ENCODE peak calls at places on chromosome 1, in seven cellular contexts. A is AG10803, Q is retinal pigment epithelial cell, M is lower lobe of right lung, B is ovary, L is GM06990, H is Peyer's patch. U is an unnamed sample.

GRCh38 chr1:35340519-35340918 is 72.0 kb downstream of the ZMYM4 start:
- DNase-seq in L (no peak), Q (no peak), B (no peak), H (no peak), A (no peak), M (no peak), U (no peak)

GRCh38 chr1:176919386-176920378 is 244.8 kb downstream of the ASTN1 start:
- DNase-seq in A (no peak), L (no peak), B (no peak), H (no peak), Q (peak), M (no peak), U (peak)

GRCh38 chr1:189921613-189922012 is 556.1 kb downstream of the BRINP3 start:
- DNase-seq in Q (no peak), A (no peak), M (no peak), L (no peak), H (no peak), B (no peak), U (no peak)

GRCh38 chr1:108803548-108803947 is 53.3 kb downstream of the AKNAD1 start:
- DNase-seq in A (no peak), B (no peak), L (no peak), H (no peak), Q (no peak), M (no peak), U (no peak)

GRCh38 chr1:65289449-65289848 is 19.9 kb upstream of the DNAJC6 start:
- DNase-seq in L (peak), H (no peak), A (no peak), B (no peak), Q (no peak), M (no peak), U (no peak)

GRCh38 chr1:35451125-35451528 is 106.1 kb downstream of the KIAA0319L start:
- DNase-seq in M (peak), B (peak), L (no peak), H (peak), A (peak), Q (peak), U (peak)

GRCh38 chr1:165787741-165788140 is 19.1 kb upstream of the TMCO1 start:
- DNase-seq in M (no peak), L (no peak), Q (no peak), H (no peak), A (no peak), B (no peak), U (no peak)

GRCh38 chr1:201171063-201172036 is 17.1 kb upstream of the TMEM9 start:
- DNase-seq in B (peak), H (peak), Q (peak), M (peak), L (peak), A (peak), U (peak)

GRCh38 chr1:202213361-202214088 is 19.9 kb downstream of the LGR6 start:
- DNase-seq in Q (no peak), A (no peak), H (no peak), B (no peak), L (no peak), M (no peak), U (peak)

GRCh38 chr1:110482662-110483307 is 31.8 kb downstream of the PROK1 start:
- DNase-seq in A (no peak), B (no peak), H (no peak), Q (no peak), M (peak), L (no peak), U (no peak)

GRCh38 chr1:203650012-203650836 is 23.6 kb downstream of the ATP2B4 start:
- DNase-seq in Q (no peak), A (no peak), M (peak), B (peak), H (peak), L (peak), U (peak)

GRCh38 chr1:19738106-19738505 is 61.6 kb downstream of the TMCO4 start:
- DNase-seq in A (no peak), H (no peak), Q (no peak), L (no peak), M (no peak), B (no peak), U (no peak)

GRCh38 chr1:167463856-167464565 is 54.3 kb downstream of the CD247 start:
- DNase-seq in L (no peak), A (no peak), Q (no peak), H (no peak), B (no peak), M (no peak), U (no peak)

GRCh38 chr1:184910596-184910995 is 63.7 kb downstream of the NIBAN1 start:
- DNase-seq in Q (peak), L (no peak), M (no peak), B (no peak), A (peak), H (no peak), U (peak)

GRCh38 chr1:205670143-205670431 is 10.2 kb downstream of the SLC45A3 start:
- DNase-seq in Q (no peak), H (no peak), A (no peak), B (no peak), M (no peak), L (no peak), U (no peak)

GRCh38 chr1:12810691-12811408 is 19.7 kb downstream of the PRAMEF1 start:
- DNase-seq in M (no peak), A (peak), H (no peak), L (no peak), Q (no peak), B (no peak), U (no peak)

GRCh38 chr1:23651069-23651808 is 40.4 kb upstream of the RPL11 start:
- DNase-seq in M (no peak), H (no peak), L (no peak), A (peak), B (no peak), Q (no peak), U (peak)

GRCh38 chr1:94142022-94142421 is 21.1 kb upstream of the ABCA4 start:
- DNase-seq in L (no peak), H (no peak), B (no peak), M (no peak), A (peak), Q (no peak), U (peak)

GRCh38 chr1:229891227-229891626 is 175.8 kb upstream of the GALNT2 start:
- DNase-seq in H (no peak), L (no peak), B (no peak), M (no peak), Q (no peak), A (no peak), U (no peak)

GRCh38 chr1:80171101-80171500 is 1164.6 kb upstream of the ADGRL4 start:
- DNase-seq in H (no peak), B (no peak), Q (peak), L (no peak), A (no peak), M (no peak), U (peak)

GRCh38 chr1:207304710-207305151 is 16.7 kb upstream of the CD55 start:
- DNase-seq in A (no peak), L (no peak), Q (peak), H (no peak), B (no peak), M (no peak), U (peak)

GRCh38 chr1:219039755-219040154 is 133.9 kb upstream of the LYPLAL1 start:
- DNase-seq in Q (no peak), B (no peak), L (no peak), H (no peak), M (no peak), A (no peak), U (no peak)

GRCh38 chr1:219040291-219040690 is 133.4 kb upstream of the LYPLAL1 start:
- DNase-seq in B (no peak), H (no peak), A (no peak), Q (no peak), L (no peak), M (no peak), U (no peak)

GRCh38 chr1:219039018-219039740 is 134.5 kb upstream of the LYPLAL1 start:
- DNase-seq in A (no peak), B (no peak), Q (no peak), L (no peak), M (no peak), H (no peak), U (no peak)

GRCh38 chr1:219041141-219041540 is 132.5 kb upstream of the LYPLAL1 start:
- DNase-seq in A (peak), M (no peak), L (no peak), Q (peak), H (no peak), B (no peak), U (peak)

GRCh38 chr1:219038398-219038797 is 135.3 kb upstream of the LYPLAL1 start:
- DNase-seq in B (no peak), A (no peak), M (no peak), H (no peak), L (no peak), Q (no peak), U (no peak)
- H3K4me3 ChIP-seq in B (no peak), A (no peak), M (no peak), H (no peak), L (no peak), Q (no peak), U (no peak)

GRCh38 chr1:172090511-172090817 is 249.2 kb downstream of the DNM3 start:
- DNase-seq in Q (no peak), H (no peak), L (no peak), B (no peak), A (no peak), M (no peak), U (no peak)
- TF ChIP-seq CTCF in Q (no peak), H (no peak), L (no peak), B (no peak), A (no peak), M (no peak), U (no peak)

GRCh38 chr1:9593492-9594465 is 5.1 kb downstream of the TMEM201 start:
- DNase-seq in A (peak), Q (peak), L (peak), M (peak), B (no peak), H (peak), U (peak)
- H3K4me3 ChIP-seq in A (no peak), Q (peak), L (no peak), M (no peak), B (no peak), H (no peak), U (no peak)

GRCh38 chr1:151458936-151459330 is 361 bp downstream of the POGZ start:
- DNase-seq in L (peak), M (peak), H (peak), A (peak), Q (no peak), B (peak), U (peak)

GRCh38 chr1:151455231-151455630 is 4.1 kb downstream of the POGZ start:
- DNase-seq in H (no peak), Q (no peak), A (peak), B (no peak), M (no peak), L (no peak), U (no peak)

GRCh38 chr1:151459331-151460046 is at the start of gene POGZ:
- DNase-seq in Q (peak), L (peak), H (peak), M (peak), B (peak), A (peak), U (peak)

GRCh38 chr1:151455966-151456365 is 3.3 kb downstream of the POGZ start:
- DNase-seq in B (no peak), M (no peak), L (no peak), Q (no peak), H (no peak), A (peak), U (no peak)

GRCh38 chr1:151457911-151458882 is 1.1 kb downstream of the POGZ start:
- DNase-seq in B (peak), A (peak), M (peak), H (peak), Q (no peak), L (peak), U (peak)
- TF ChIP-seq CTCF in B (no peak), A (no peak), M (no peak), H (no peak), Q (no peak), L (no peak), U (no peak)

GRCh38 chr1:89022167-89022959 is at the start of gene GBP3:
- DNase-seq in M (no peak), L (no peak), H (peak), A (peak), B (no peak), Q (no peak), U (peak)
- H3K4me3 ChIP-seq in M (peak), L (peak), H (peak), A (peak), B (peak), Q (peak), U (peak)

DNA sequence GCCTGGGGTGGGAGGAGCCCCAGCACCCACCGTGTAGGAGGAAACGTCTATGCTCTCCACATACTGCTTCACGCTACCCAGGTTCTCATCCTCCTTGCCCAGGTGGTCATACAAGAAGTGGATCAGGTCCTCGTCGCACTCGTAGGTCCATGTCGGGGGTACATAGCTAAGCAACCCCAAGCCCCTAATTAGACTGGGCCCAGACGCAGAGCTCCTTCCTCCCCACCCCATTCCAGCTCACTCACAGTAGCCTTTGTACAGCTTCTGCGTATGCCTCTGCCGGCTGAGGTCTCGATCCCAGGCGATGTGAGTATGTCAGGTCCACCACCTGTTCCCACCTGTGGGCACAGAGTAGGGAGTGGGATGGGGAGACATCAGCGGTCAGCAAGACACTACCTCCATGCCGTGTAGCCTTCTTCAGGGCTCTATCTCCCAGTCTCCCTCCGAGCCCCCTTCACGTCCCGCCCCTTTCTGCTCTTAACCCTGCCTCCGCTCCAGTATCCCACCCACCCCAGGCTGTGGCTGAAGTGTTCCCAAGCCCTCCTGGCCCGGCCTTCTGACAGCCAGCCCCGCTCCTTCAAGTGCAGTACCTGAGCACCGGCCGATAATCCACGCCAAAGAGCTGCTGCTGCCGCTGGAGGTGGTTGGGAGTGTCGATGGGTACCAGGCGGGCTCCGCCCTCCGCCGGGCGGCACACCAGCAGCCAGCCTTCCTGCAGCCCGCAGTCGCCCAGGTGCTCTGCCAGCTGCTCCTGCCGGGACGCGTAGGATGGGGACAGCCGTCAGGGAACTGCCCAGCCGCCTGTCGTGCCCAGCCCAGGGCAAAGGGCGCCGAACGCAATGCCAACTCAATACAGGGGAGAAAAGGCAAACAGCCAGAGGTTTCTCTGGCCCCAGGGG is 919 bp downstream of the HECTD3 start:
- DNase-seq in L (peak), B (peak), Q (no peak), A (no peak), M (peak), H (no peak), U (peak)
- TF ChIP-seq CTCF in L (no peak), B (no peak), Q (peak), A (no peak), M (no peak), H (no peak), U (no peak)

DNA sequence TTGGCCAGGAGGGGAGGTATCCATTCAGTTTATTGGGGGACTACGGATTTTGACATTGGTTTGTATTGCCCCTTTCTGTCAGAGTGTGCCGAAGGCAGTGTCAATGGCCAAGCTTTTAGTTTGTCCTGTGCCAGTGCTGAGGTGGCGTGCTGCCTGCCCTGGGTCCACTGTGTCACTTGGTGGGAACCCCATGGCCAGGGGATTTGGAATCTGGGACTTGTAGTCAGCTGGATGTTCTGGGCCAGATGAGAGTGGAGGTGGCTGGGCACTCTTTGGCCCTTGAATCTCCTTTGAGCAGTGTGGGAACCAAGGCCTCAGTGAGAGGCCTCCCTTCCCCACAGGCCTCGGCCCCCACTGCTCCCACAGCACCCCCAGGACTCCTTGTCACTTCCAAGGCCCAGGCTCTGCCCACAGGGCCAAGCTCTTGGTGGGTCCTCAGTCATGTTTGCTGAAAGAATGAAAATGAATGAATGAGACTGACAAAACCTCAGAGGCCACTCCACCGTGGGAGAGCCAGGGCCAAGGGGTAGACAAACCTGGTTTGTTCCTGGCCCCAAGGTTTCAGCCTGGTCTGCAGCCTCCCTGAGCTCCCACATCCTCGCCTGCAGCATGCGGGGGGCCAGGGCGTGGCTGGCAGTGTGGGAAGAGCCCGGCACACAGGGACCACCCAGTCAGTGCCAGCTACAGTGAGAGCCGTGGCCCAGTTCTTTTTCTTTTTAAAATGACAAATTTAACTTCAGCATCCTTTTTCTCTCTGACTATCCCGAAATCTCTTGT is 412.2 kb downstream of the MATN1 start:
- DNase-seq in B (no peak), L (no peak), H (no peak), A (no peak), Q (no peak), M (no peak), U (no peak)
- H3K4me3 ChIP-seq in B (no peak), L (no peak), H (no peak), A (no peak), Q (no peak), M (no peak), U (no peak)

GRCh38 chr1:77313491-77313890 is 31.7 kb downstream of the AK5 start:
- DNase-seq in B (no peak), L (no peak), Q (no peak), M (no peak), H (no peak), A (no peak), U (peak)
- TF ChIP-seq CTCF in B (no peak), L (peak), Q (peak), M (peak), H (no peak), A (peak), U (peak)

GRCh38 chr1:26723013-26723991 is 27.5 kb downstream of the ARID1A start:
- DNase-seq in Q (peak), B (peak), L (no peak), H (peak), A (peak), M (peak), U (peak)
- H3K4me3 ChIP-seq in Q (no peak), B (no peak), L (peak), H (peak), A (no peak), M (peak), U (no peak)